ENCODE peak calls at places on chromosomes 4 and X, in five cellular contexts. B is body of pancreas, W is mammary epithelial cell, G is cardiac muscle cell, Z is tibial nerve. J is an unnamed sample. For H3K36me3 and H3K4me1, the result is how much of the 10 kb centered on the place peaks cover.

GRCh38 chr4:187362937-187363336 is 632.6 kb upstream of the ZFP42 start:
- DNase-seq in Z (no peak), G (no peak), B (no peak), W (no peak), J (no peak)

GRCh38 chr4:48484494-48485168 is 1.5 kb downstream of the SLC10A4 start:
- DNase-seq in G (no peak), B (no peak), W (no peak), Z (no peak), J (no peak)

GRCh38 chrX:124530803-124531202 is 184.4 kb downstream of the SH2D1A start:
- DNase-seq in B (no peak), Z (no peak), G (peak), W (no peak), J (no peak)

GRCh38 chr4:12555011-12555410 is 929.1 kb downstream of the RAB28 start:
- DNase-seq in W (peak), G (no peak), Z (no peak), B (no peak), J (no peak)

GRCh38 chr4:120871173-120871572 is 51.4 kb downstream of the PRDM5 start:
- DNase-seq in B (no peak), W (no peak), G (no peak), Z (no peak), J (no peak)

GRCh38 chr4:176422031-176422430 is 102.3 kb downstream of the SPCS3 start:
- DNase-seq in B (no peak), W (no peak), Z (no peak), G (no peak), J (no peak)

GRCh38 chr4:144591401-144591800 is 54.6 kb upstream of the HHIP start:
- DNase-seq in B (no peak), Z (no peak), G (peak), W (peak), J (no peak)

GRCh38 chr4:32161382-32161781 is 1441.2 kb downstream of the PCDH7 start:
- DNase-seq in G (no peak), W (peak), B (no peak), Z (no peak), J (no peak)

GRCh38 chrX:150205011-150205410 is 158.1 kb upstream of the MAMLD1 start:
- DNase-seq in G (no peak), W (no peak), Z (no peak), B (peak), J (no peak)

GRCh38 chrX:80489166-80489565 is 68.9 kb downstream of the TENT5D start:
- DNase-seq in Z (no peak), G (no peak), W (no peak), B (no peak), J (no peak)

GRCh38 chr4:188008377-188008776 is 12.8 kb downstream of the ZFP42 start:
- DNase-seq in B (no peak), Z (no peak), W (peak), G (no peak), J (no peak)

GRCh38 chr4:105613326-105613725 is 60.9 kb downstream of the ARHGEF38 start:
- DNase-seq in W (no peak), Z (no peak), B (peak), G (no peak), J (no peak)

GRCh38 chr4:68342139-68342538 is 7.8 kb downstream of the YTHDC1 start:
- DNase-seq in B (peak), Z (no peak), W (peak), G (no peak), J (no peak)

GRCh38 chr4:39456946-39457763 is 1.6 kb downstream of the RPL9 start:
- DNase-seq in G (no peak), B (no peak), Z (no peak), W (no peak), J (no peak)

GRCh38 chr4:141497627-141498026 is 138.8 kb upstream of the IL15 start:
- DNase-seq in B (no peak), G (no peak), W (peak), Z (no peak), J (no peak)

GRCh38 chr4:44160776-44161377 is 287.7 kb downstream of the KCTD8 start:
- DNase-seq in B (no peak), G (no peak), Z (no peak), W (peak), J (no peak)

GRCh38 chrX:46465203-46465602 is 80.0 kb downstream of the ZNF674 start:
- DNase-seq in G (no peak), B (no peak), W (peak), Z (no peak), J (no peak)

GRCh38 chr4:39591290-39591689 is 47.4 kb downstream of the SMIM14 start:
- DNase-seq in W (peak), B (peak), Z (no peak), G (no peak), J (no peak)

GRCh38 chr4:165336743-165337142 is 9.3 kb downstream of the MSMO1 start:
- DNase-seq in B (no peak), G (no peak), Z (no peak), W (no peak), J (no peak)
- H3K36me3 ChIP-seq in B (under half), G (half or more), Z (under half), W (half or more), J (under half)

GRCh38 chrX:155953055-155953454 is 44.4 kb upstream of the IL9R start:
- DNase-seq in W (no peak), B (no peak), Z (no peak), G (no peak), J (no peak)
- H3K4me1 ChIP-seq in W (under half), B (under half), Z (under half), G (under half), J (under half)

GRCh38 chr4:41057456-41057855 is 156.9 kb downstream of the APBB2 start:
- DNase-seq in G (no peak), Z (no peak), B (no peak), W (no peak), J (no peak)

GRCh38 chr4:41058426-41058825 is 155.9 kb downstream of the APBB2 start:
- DNase-seq in G (no peak), B (no peak), W (no peak), Z (no peak), J (no peak)

GRCh38 chr4:41064953-41065352 is 149.4 kb downstream of the APBB2 start:
- DNase-seq in W (no peak), Z (no peak), B (no peak), G (no peak), J (no peak)

GRCh38 chr4:41061482-41062185 is 152.7 kb downstream of the APBB2 start:
- DNase-seq in W (no peak), Z (no peak), B (no peak), G (no peak), J (no peak)

GRCh38 chr4:41060352-41061318 is 153.7 kb downstream of the APBB2 start:
- DNase-seq in W (no peak), Z (no peak), B (no peak), G (no peak), J (no peak)
- H3K27ac ChIP-seq in W (no peak), Z (peak), B (no peak), G (no peak), J (no peak)

GRCh38 chr4:51906167-51906647 is 63.3 kb downstream of the DCUN1D4 start:
- DNase-seq in B (no peak), W (no peak), Z (no peak), G (no peak), J (no peak)

GRCh38 chr4:51895816-51896408 is 53.0 kb downstream of the DCUN1D4 start:
- DNase-seq in G (peak), Z (peak), W (peak), B (peak), J (peak)

GRCh38 chr4:51907001-51907669 is 64.2 kb downstream of the DCUN1D4 start:
- DNase-seq in B (peak), W (no peak), Z (no peak), G (no peak), J (no peak)

DNA sequence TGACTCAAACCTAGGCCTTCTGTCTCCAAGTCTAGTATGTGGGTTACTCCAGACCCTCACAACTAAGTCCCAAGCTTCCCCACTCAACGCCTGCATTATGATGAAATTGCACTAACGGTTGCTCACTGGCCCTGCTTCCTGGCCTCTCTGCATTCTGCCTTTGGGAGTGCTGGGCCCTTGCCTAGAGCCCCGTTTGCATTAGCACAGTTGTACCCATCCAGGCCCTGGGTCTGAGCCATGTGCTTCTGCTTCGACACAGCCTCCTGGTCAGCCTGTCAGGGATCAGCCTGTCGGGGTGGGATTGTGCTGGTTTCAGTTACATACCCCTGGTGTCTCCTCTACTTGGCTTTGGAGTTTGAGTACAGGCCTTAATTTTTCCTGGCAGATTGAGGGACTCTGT is 58.4 kb downstream of the DCUN1D4 start:
- DNase-seq in G (no peak), B (no peak), Z (no peak), W (no peak), J (no peak)
- H3K36me3 ChIP-seq in G (under half), B (under half), Z (under half), W (under half), J (under half)

GRCh38 chr4:77177196-77177595 is 20.2 kb downstream of the CCNG2 start:
- DNase-seq in B (no peak), W (no peak), G (no peak), Z (no peak), J (no peak)
- H3K4me1 ChIP-seq in B (under half), W (under half), G (under half), Z (under half), J (under half)

GRCh38 chrX:47859686-47860085 is 23.0 kb downstream of the ZNF81 start:
- DNase-seq in G (no peak), W (no peak), Z (no peak), B (no peak), J (no peak)
- H3K27ac ChIP-seq in G (no peak), W (no peak), Z (no peak), B (no peak), J (no peak)

DNA sequence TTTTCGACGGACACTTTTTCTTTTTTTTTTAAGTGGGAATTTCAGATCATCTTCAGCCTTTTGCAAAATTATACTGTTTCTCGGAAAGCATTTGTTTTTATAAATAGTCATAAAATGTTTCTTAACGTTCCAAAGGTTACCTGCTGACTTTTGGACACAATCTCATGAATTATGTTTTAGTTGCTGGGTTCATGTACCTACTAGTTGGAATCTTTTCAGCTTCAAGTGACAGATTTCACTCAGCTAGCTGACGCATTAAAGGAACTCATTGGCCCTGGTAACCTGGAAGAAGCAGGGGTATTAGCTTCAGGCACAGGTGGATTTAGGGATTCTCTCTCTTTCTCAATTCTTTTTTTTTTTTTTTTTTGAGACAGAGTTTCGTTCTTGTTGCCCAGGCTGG is 66.5 kb downstream of the TMEM131L start:
- DNase-seq in Z (no peak), G (no peak), W (no peak), B (no peak), J (no peak)
- H3K36me3 ChIP-seq in Z (under half), G (under half), W (under half), B (under half), J (under half)

DNA sequence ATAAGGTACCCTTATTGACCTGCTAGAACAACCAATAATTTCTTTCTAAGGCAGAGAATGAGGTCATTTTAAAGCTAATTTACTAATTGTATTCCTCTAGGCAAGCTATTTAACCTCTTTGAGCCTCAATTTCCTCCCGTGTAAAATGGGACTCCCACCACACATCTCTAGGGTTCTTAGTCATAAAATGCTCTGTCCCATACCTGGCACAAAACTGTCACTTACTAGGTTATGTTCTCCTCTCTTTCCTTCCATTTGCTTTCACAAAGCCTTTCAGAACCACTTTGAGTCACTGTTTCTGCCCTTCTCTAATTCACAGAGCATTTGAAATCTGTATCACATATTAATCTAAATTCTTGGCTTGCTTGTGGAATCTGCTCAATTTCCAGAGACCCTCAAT is 2.4 kb upstream of the GPR82 start:
- DNase-seq in B (no peak), W (no peak), Z (no peak), G (no peak), J (no peak)
- H3K4me1 ChIP-seq in B (under half), W (under half), Z (under half), G (under half), J (under half)

GRCh38 chr4:174451897-174452296 is 70.4 kb downstream of the HPGD start:
- DNase-seq in B (no peak), G (no peak), W (no peak), Z (no peak), J (no peak)
- H3K27ac ChIP-seq in B (no peak), G (no peak), W (no peak), Z (no peak), J (no peak)

DNA sequence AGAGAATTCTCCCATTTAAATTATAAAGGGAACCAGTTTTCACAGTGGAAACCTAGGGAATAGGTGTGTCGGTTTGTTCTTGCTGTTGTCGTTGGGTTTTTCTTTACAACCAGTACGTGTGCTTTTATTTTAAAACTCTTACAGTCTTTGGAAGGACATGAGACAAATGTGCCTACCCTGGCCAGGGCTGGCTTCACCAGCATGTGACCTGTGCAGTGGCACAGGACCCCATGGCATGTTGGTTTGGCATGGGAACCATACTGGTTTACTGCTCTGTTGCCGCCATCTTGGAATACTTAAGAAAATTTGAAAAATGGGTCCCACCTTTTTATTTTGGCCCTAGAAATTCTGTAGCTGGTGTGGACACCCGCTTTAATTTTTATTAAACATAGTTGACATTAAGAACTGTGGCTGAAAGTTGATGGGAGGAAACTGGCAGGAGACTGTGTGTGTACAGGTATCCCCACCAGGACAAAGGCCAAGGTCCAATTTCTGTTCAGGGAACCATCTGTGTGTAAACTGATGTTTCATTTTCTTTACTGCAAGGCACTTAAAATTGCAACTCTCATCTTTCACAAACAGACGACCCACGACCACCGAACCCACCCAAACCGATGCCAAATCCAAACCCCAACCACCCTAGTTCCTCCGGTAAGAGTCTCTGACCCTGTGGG is 28.8 kb downstream of the CD99 start:
- DNase-seq in W (no peak), B (no peak), G (no peak), Z (no peak), J (no peak)
- H3K36me3 ChIP-seq in W (under half), B (under half), G (under half), Z (under half), J (half or more)